ENCODE peak calls at places on chromosome 20, in four cellular contexts. F, T, N and I are unnamed samples.

GRCh38 chr20:38489181-38489580 is 16.5 kb downstream of the RALGAPB start:
- DNase-seq in F (no peak), N (no peak), T (no peak), I (no peak)

GRCh38 chr20:36063916-36064660 is 90.5 kb upstream of the EPB41L1 start:
- DNase-seq in N (no peak), F (no peak), T (no peak), I (no peak)

GRCh38 chr20:32190608-32191415 is 16.7 kb downstream of the PLAGL2 start:
- DNase-seq in T (no peak), F (no peak), N (no peak), I (no peak)

GRCh38 chr20:38143646-38144554 is 21.2 kb downstream of the TGM2 start:
- DNase-seq in N (no peak), F (no peak), T (peak), I (peak)

GRCh38 chr20:34364013-34364382 is 925 bp downstream of the ITCH start:
- DNase-seq in N (peak), F (no peak), T (no peak), I (peak)

GRCh38 chr20:11035211-11035610 is 361.4 kb upstream of the JAG1 start:
- DNase-seq in F (no peak), N (no peak), T (no peak), I (no peak)

GRCh38 chr20:10288954-10289646 is 70.5 kb downstream of the SNAP25 start:
- DNase-seq in F (no peak), T (no peak), N (no peak), I (no peak)

GRCh38 chr20:44097521-44098255 is 89.3 kb downstream of the JPH2 start:
- DNase-seq in F (no peak), T (no peak), N (no peak), I (no peak)

GRCh38 chr20:34604980-34605788 is 46.7 kb downstream of the MAP1LC3A start:
- DNase-seq in N (no peak), F (no peak), T (no peak), I (peak)

GRCh38 chr20:19495905-19496703 is 262.0 kb upstream of the RIN2 start:
- DNase-seq in F (no peak), N (no peak), T (peak), I (peak)

GRCh38 chr20:1702288-1702687 is 44.7 kb upstream of the SIRPG start:
- DNase-seq in T (no peak), N (no peak), F (no peak), I (peak)

GRCh38 chr20:62991863-62992262 is 14.9 kb downstream of the BHLHE23 start:
- DNase-seq in T (no peak), F (no peak), N (no peak), I (no peak)

GRCh38 chr20:25077610-25078169 is 4.3 kb downstream of the VSX1 start:
- DNase-seq in N (no peak), T (peak), F (peak), I (no peak)